ENCODE peak calls at places on chromosomes 11 and 22, in four cellular contexts. S is PC-3, B is H9, K is MM.1S. D is an unnamed sample. For H3K79me2, the result is how much of the 10 kb centered on the place peaks cover.

GRCh38 chr22:42717197-42717967 is 3.3 kb downstream of the A4GALT start:
- DNase-seq in S (no peak), B (peak), K (peak), D (peak)

GRCh38 chr11:110000045-110000502 is 93.1 kb upstream of the ZC3H12C start:
- DNase-seq in S (peak), B (no peak), K (no peak), D (peak)

GRCh38 chr11:99069831-99070444 is 49.2 kb downstream of the CNTN5 start:
- DNase-seq in S (peak), B (peak), K (peak), D (no peak)

GRCh38 chr11:123357990-123358827 is 71.9 kb upstream of the GRAMD1B start:
- DNase-seq in S (peak), B (peak), K (peak), D (no peak)

GRCh38 chr11:61698173-61698965 is 18.2 kb downstream of the DAGLA start:
- DNase-seq in S (no peak), B (no peak), K (no peak), D (no peak)

GRCh38 chr22:35400335-35400680 is 368 bp downstream of the MCM5 start:
- DNase-seq in S (no peak), B (no peak), K (peak), D (no peak)

GRCh38 chr22:19821523-19822300 is 33.0 kb downstream of the GNB1L start:
- DNase-seq in S (no peak), B (peak), K (no peak), D (no peak)

GRCh38 chr22:39176067-39176621 is 23.7 kb upstream of the CBX7 start:
- DNase-seq in S (peak), B (peak), K (no peak), D (peak)

GRCh38 chr22:32617883-32618282 is 143.3 kb downstream of the FBXO7 start:
- DNase-seq in S (no peak), B (no peak), K (no peak), D (no peak)

GRCh38 chr11:119196833-119197483 is 9.2 kb upstream of the CBL start:
- DNase-seq in S (peak), B (peak), K (peak), D (peak)

GRCh38 chr11:33616552-33616951 is 84.1 kb downstream of the C11orf91 start:
- DNase-seq in S (no peak), B (no peak), K (no peak), D (no peak)

GRCh38 chr11:121665211-121665838 is 212.6 kb upstream of the SORL1-AS1 start:
- DNase-seq in S (no peak), B (no peak), K (no peak), D (no peak)

GRCh38 chr11:112285918-112286317 is 25.3 kb upstream of the PLET1 start:
- DNase-seq in S (no peak), B (no peak), K (no peak), D (no peak)

GRCh38 chr11:65559951-65560537 is 1.9 kb upstream of the LTBP3 start:
- DNase-seq in S (peak), B (peak), K (no peak), D (peak)

GRCh38 chr11:2435288-2436012 is 8.9 kb downstream of the TRPM5 start:
- DNase-seq in S (no peak), B (no peak), K (no peak), D (no peak)

GRCh38 chr22:36221799-36222751 is 17.3 kb downstream of the APOL2 start:
- DNase-seq in S (peak), B (peak), K (peak), D (peak)

GRCh38 chr11:19241260-19242183 is 777 bp upstream of the E2F8 start:
- DNase-seq in S (peak), B (peak), K (peak), D (no peak)

GRCh38 chr11:131675489-131675888 is 305.1 kb downstream of the NTM start:
- DNase-seq in S (no peak), B (no peak), K (no peak), D (no peak)
- H2AFZ ChIP-seq in S (no peak), B (no peak), K (no peak), D (no peak)

GRCh38 chr11:114073506-114074381 is 14.2 kb downstream of the ZBTB16 start:
- DNase-seq in S (no peak), B (no peak), K (no peak), D (no peak)
- H3K79me2 ChIP-seq in S (under half), B (under half), K (under half), D (under half)

GRCh38 chr11:39664023-39664422 is 1795.4 kb downstream of the LRRC4C start:
- DNase-seq in S (no peak), B (no peak), K (no peak), D (no peak)
- H2AFZ ChIP-seq in S (no peak), B (no peak), K (no peak), D (no peak)

DNA sequence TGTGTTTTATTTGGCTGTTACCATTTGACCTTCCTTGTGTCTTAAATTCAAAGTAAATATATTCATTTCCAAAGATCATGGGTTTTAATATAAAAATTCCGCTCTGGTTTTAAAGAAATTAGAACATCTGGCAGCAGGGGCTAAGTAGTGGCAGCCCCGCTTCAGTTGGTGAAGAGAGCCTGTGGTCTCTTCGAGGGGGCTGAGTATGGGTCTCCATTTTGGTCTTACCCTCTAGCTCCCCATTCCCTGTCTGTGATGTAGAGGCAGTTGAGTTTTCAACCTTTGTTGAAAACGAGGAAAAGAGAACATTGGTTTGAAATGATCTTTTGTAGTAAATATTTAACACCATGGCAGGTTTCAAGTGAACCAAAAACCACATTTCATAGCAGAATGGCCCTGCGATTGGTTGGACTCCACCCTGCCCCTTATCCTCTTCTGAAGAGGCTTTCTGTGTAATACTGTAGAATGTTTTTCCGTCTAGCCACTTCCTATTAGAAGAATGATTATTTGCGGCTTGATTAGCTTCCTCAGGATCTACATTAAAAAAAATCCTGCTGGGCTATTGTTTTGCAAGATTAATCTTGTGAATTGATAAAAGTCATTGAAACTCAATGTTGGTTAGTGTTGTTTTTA is 17.7 kb downstream of the APLP2 start:
- DNase-seq in S (no peak), B (no peak), K (no peak), D (no peak)
- H3K79me2 ChIP-seq in S (half or more), B (under half), K (under half), D (half or more)

DNA sequence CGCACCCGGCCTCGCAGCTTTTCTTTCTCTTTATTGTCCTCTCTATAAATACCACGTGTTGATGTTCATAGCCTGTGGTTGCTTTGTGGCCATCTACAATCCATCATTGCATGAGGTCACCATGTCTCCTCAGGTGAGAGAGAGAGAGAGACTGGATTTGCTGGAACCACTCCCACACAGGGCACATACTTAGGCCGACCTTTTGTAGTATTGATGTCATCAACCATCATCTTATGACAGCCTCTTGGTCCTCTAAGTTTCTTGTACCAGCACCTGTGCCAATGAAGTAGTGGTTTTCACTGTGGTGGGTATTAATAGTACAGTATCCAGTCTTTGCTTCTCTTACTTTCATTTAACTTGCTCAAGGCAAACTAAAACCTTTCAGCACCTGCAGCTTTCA is 22.8 kb upstream of the P2RY6 start:
- DNase-seq in S (peak), B (peak), K (peak), D (peak)
- H2AFZ ChIP-seq in S (no peak), B (no peak), K (no peak), D (no peak)

GRCh38 chr11:46618789-46619188 is 1.4 kb downstream of the ATG13 start:
- DNase-seq in S (no peak), B (no peak), K (no peak), D (no peak)
- H3K79me2 ChIP-seq in S (under half), B (under half), K (half or more), D (half or more)

D was measured in PC-9.